ENCODE peak calls at places on chromosome X, in five cellular contexts. F, K, Q, S and W are unnamed samples.

GRCh38 chrX:49075347-49075746 is 1.5 kb upstream of the PRAF2 start:
- DNase-seq in F (no peak), K (no peak), Q (no peak), S (no peak), W (no peak)

GRCh38 chrX:45324941-45325340 is 124.3 kb upstream of the DIPK2B start:
- DNase-seq in F (no peak), K (no peak), Q (no peak), S (no peak), W (no peak)

GRCh38 chrX:115449742-115450141 is 111.2 kb upstream of the PLS3 start:
- DNase-seq in F (no peak), K (no peak), Q (no peak), S (peak), W (no peak)

GRCh38 chrX:102498732-102499131 is 17.8 kb downstream of the TMSB15A start:
- DNase-seq in F (no peak), K (no peak), Q (no peak), S (no peak), W (no peak)

GRCh38 chrX:64229145-64229544 is 1.3 kb downstream of the ASB12 start:
- DNase-seq in F (no peak), K (no peak), Q (no peak), S (no peak), W (no peak)

GRCh38 chrX:132227383-132228112 is 8.3 kb upstream of the RAP2C start:
- DNase-seq in F (no peak), K (no peak), Q (no peak), S (no peak), W (no peak)

GRCh38 chrX:48945517-48946348 is 11.7 kb downstream of the OTUD5 start:
- DNase-seq in F (no peak), K (peak), Q (peak), S (peak), W (peak)

GRCh38 chrX:128457674-128458073 is 405.5 kb upstream of the ACTRT1 start:
- DNase-seq in F (no peak), K (no peak), Q (no peak), S (no peak), W (no peak)

GRCh38 chrX:75547137-75547536 is 24.3 kb upstream of the ZDHHC15 start:
- DNase-seq in F (no peak), K (no peak), Q (no peak), S (no peak), W (no peak)

GRCh38 chrX:135531813-135532212 is 11.4 kb downstream of the INTS6L start:
- DNase-seq in F (no peak), K (no peak), Q (no peak), S (no peak), W (no peak)

GRCh38 chrX:154482786-154483185 is 3.6 kb downstream of the UBL4A start:
- DNase-seq in F (no peak), K (no peak), Q (no peak), S (no peak), W (no peak)

GRCh38 chrX:2654436-2655340 is 36.4 kb upstream of the CD99 start:
- DNase-seq in F (no peak), K (no peak), Q (no peak), S (peak), W (no peak)

GRCh38 chrX:131728295-131729145 is 184.6 kb downstream of the OR13H1 start:
- DNase-seq in F (no peak), K (no peak), Q (peak), S (peak), W (no peak)